ENCODE peak calls at places on chromosomes 11 and 22, in seven cellular contexts. One of them, this sample, is unnamed. For H3K4me1, the result is how much of the 10 kb centered on the place peaks cover.

GRCh38 chr11:44680982-44681597 is 45.7 kb upstream of the TSPAN18 start:
- DNase-seq in upper lobe of left lung: no peak
- DNase-seq in left ventricle myocardium inferior: no peak
- DNase-seq in colonic mucosa: no peak
- DNase-seq in heart left ventricle: no peak
- DNase-seq in lung: no peak
- DNase-seq in fibroblast of lung: no peak
- DNase-seq in this sample: no peak

GRCh38 chr11:96755752-96756151 is 365.9 kb downstream of the JRKL start:
- DNase-seq in upper lobe of left lung: no peak
- DNase-seq in left ventricle myocardium inferior: no peak
- DNase-seq in colonic mucosa: no peak
- DNase-seq in heart left ventricle: no peak
- DNase-seq in lung: no peak
- DNase-seq in fibroblast of lung: no peak
- DNase-seq in this sample: no peak

GRCh38 chr11:57491371-57492061 is 24.0 kb downstream of the SLC43A1 start:
- DNase-seq in upper lobe of left lung: no peak
- DNase-seq in left ventricle myocardium inferior: peak
- DNase-seq in colonic mucosa: peak
- DNase-seq in heart left ventricle: no peak
- DNase-seq in lung: no peak
- DNase-seq in fibroblast of lung: peak
- DNase-seq in this sample: no peak

GRCh38 chr11:36233226-36233625 is 56.0 kb downstream of the COMMD9 start:
- DNase-seq in upper lobe of left lung: no peak
- DNase-seq in left ventricle myocardium inferior: no peak
- DNase-seq in colonic mucosa: no peak
- DNase-seq in heart left ventricle: no peak
- DNase-seq in lung: no peak
- DNase-seq in fibroblast of lung: peak
- DNase-seq in this sample: no peak

GRCh38 chr11:116225236-116225635 is 547.6 kb downstream of the BUD13 start:
- DNase-seq in upper lobe of left lung: no peak
- DNase-seq in left ventricle myocardium inferior: no peak
- DNase-seq in colonic mucosa: no peak
- DNase-seq in heart left ventricle: no peak
- DNase-seq in lung: no peak
- DNase-seq in fibroblast of lung: no peak
- DNase-seq in this sample: no peak

GRCh38 chr11:101949846-101950245 is 33.5 kb upstream of the ANGPTL5 start:
- DNase-seq in upper lobe of left lung: no peak
- DNase-seq in left ventricle myocardium inferior: no peak
- DNase-seq in colonic mucosa: no peak
- DNase-seq in heart left ventricle: no peak
- DNase-seq in lung: no peak
- DNase-seq in fibroblast of lung: no peak
- DNase-seq in this sample: no peak

GRCh38 chr11:85685820-85686459 is at the start of gene CCDC89:
- DNase-seq in upper lobe of left lung: peak
- DNase-seq in left ventricle myocardium inferior: peak
- DNase-seq in colonic mucosa: peak
- DNase-seq in heart left ventricle: peak
- DNase-seq in lung: peak
- DNase-seq in fibroblast of lung: peak
- DNase-seq in this sample: peak

GRCh38 chr11:117657801-117658200 is 139.2 kb downstream of the DSCAML1 start:
- DNase-seq in upper lobe of left lung: no peak
- DNase-seq in left ventricle myocardium inferior: peak
- DNase-seq in colonic mucosa: no peak
- DNase-seq in heart left ventricle: no peak
- DNase-seq in lung: no peak
- DNase-seq in fibroblast of lung: no peak
- DNase-seq in this sample: no peak

GRCh38 chr11:108203075-108203474 is 19.4 kb downstream of the NPAT start:
- DNase-seq in upper lobe of left lung: no peak
- DNase-seq in left ventricle myocardium inferior: no peak
- DNase-seq in colonic mucosa: no peak
- DNase-seq in heart left ventricle: no peak
- DNase-seq in lung: no peak
- DNase-seq in fibroblast of lung: no peak
- DNase-seq in this sample: no peak

DNA sequence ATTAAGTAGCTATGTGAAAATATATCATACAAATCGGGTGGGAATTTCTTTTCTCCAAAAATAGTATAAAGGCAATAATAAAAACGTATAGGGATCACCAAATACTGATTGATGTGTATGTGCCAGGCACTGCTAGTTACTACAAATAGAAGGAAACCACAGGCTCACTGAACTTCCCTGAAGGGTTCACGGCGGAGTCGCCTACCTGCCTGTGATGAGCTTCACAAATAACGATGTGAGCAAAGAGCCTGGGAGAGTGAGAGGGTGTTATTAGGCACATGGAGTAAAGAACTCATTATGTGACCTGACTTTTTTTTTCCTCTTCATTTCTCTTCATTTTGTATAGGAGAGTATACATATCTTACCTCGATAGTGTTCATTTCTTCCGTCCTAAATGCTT is 36.0 kb upstream of the L3MBTL2 start:
- DNase-seq in upper lobe of left lung: no peak
- DNase-seq in left ventricle myocardium inferior: no peak
- DNase-seq in colonic mucosa: no peak
- DNase-seq in heart left ventricle: no peak
- DNase-seq in lung: no peak
- DNase-seq in fibroblast of lung: no peak
- DNase-seq in this sample: no peak
- H3K4me3 ChIP-seq in upper lobe of left lung: no peak
- H3K4me3 ChIP-seq in left ventricle myocardium inferior: no peak
- H3K4me3 ChIP-seq in colonic mucosa: no peak
- H3K4me3 ChIP-seq in heart left ventricle: no peak
- H3K4me3 ChIP-seq in lung: no peak
- H3K4me3 ChIP-seq in fibroblast of lung: no peak
- H3K4me3 ChIP-seq in this sample: no peak

DNA sequence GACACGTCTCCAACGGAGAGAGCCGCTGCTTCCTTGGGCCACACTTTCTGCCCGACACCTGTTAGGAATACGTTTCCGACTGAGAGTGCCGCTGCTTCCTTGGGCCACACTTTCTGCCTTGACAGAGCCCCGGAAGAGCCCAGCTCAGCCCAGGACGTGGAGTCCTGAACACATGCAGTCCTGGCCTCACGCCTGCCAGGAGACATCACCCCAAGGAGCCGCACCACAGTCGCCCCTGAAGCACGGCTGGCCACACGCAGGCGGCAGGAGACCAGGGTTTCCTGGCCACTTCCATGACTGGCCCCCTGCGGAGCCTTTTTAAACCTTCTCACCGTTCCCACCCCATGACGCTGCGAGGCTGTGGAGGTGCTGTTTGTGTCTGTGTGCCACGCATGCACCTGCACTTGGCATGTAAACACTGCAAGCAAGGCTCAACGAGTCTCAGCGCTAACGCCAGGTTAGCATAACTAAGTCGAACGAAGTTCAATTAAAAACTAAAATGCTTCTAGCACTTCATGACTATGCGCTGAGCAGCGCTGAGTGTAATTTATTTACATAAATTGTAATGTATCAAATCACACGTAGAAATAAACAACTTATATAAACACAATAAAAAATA is 8.8 kb downstream of the TOLLIP start:
- DNase-seq in upper lobe of left lung: no peak
- DNase-seq in left ventricle myocardium inferior: no peak
- DNase-seq in colonic mucosa: peak
- DNase-seq in heart left ventricle: no peak
- DNase-seq in lung: peak
- DNase-seq in fibroblast of lung: no peak
- DNase-seq in this sample: no peak
- H3K4me1 ChIP-seq in upper lobe of left lung: half or more
- H3K4me1 ChIP-seq in left ventricle myocardium inferior: half or more
- H3K4me1 ChIP-seq in colonic mucosa: under half
- H3K4me1 ChIP-seq in heart left ventricle: under half
- H3K4me1 ChIP-seq in lung: under half
- H3K4me1 ChIP-seq in fibroblast of lung: under half
- H3K4me1 ChIP-seq in this sample: half or more

GRCh38 chr11:126079640-126080205 is 17.1 kb upstream of the CDON start:
- DNase-seq in upper lobe of left lung: no peak
- DNase-seq in left ventricle myocardium inferior: no peak
- DNase-seq in colonic mucosa: no peak
- DNase-seq in heart left ventricle: no peak
- DNase-seq in lung: no peak
- DNase-seq in fibroblast of lung: no peak
- DNase-seq in this sample: no peak
- TF ChIP-seq CTCF in upper lobe of left lung: no peak
- TF ChIP-seq CTCF in left ventricle myocardium inferior: no peak
- TF ChIP-seq CTCF in colonic mucosa: no peak
- TF ChIP-seq CTCF in heart left ventricle: no peak
- TF ChIP-seq CTCF in lung: no peak
- TF ChIP-seq CTCF in fibroblast of lung: no peak
- TF ChIP-seq CTCF in this sample: no peak

GRCh38 chr11:126857860-126858808 is 142.4 kb downstream of the KIRREL3 start:
- DNase-seq in upper lobe of left lung: no peak
- DNase-seq in left ventricle myocardium inferior: no peak
- DNase-seq in colonic mucosa: no peak
- DNase-seq in heart left ventricle: no peak
- DNase-seq in lung: no peak
- DNase-seq in fibroblast of lung: peak
- DNase-seq in this sample: no peak

GRCh38 chr11:126861796-126862195 is 138.8 kb downstream of the KIRREL3 start:
- DNase-seq in upper lobe of left lung: no peak
- DNase-seq in left ventricle myocardium inferior: no peak
- DNase-seq in colonic mucosa: no peak
- DNase-seq in heart left ventricle: no peak
- DNase-seq in lung: no peak
- DNase-seq in fibroblast of lung: no peak
- DNase-seq in this sample: no peak

GRCh38 chr11:126862664-126863247 is 137.8 kb downstream of the KIRREL3 start:
- DNase-seq in upper lobe of left lung: no peak
- DNase-seq in left ventricle myocardium inferior: no peak
- DNase-seq in colonic mucosa: no peak
- DNase-seq in heart left ventricle: no peak
- DNase-seq in lung: no peak
- DNase-seq in fibroblast of lung: no peak
- DNase-seq in this sample: no peak

GRCh38 chr11:126864934-126865333 is 135.6 kb downstream of the KIRREL3 start:
- DNase-seq in upper lobe of left lung: no peak
- DNase-seq in left ventricle myocardium inferior: no peak
- DNase-seq in colonic mucosa: no peak
- DNase-seq in heart left ventricle: no peak
- DNase-seq in lung: no peak
- DNase-seq in fibroblast of lung: no peak
- DNase-seq in this sample: no peak

DNA sequence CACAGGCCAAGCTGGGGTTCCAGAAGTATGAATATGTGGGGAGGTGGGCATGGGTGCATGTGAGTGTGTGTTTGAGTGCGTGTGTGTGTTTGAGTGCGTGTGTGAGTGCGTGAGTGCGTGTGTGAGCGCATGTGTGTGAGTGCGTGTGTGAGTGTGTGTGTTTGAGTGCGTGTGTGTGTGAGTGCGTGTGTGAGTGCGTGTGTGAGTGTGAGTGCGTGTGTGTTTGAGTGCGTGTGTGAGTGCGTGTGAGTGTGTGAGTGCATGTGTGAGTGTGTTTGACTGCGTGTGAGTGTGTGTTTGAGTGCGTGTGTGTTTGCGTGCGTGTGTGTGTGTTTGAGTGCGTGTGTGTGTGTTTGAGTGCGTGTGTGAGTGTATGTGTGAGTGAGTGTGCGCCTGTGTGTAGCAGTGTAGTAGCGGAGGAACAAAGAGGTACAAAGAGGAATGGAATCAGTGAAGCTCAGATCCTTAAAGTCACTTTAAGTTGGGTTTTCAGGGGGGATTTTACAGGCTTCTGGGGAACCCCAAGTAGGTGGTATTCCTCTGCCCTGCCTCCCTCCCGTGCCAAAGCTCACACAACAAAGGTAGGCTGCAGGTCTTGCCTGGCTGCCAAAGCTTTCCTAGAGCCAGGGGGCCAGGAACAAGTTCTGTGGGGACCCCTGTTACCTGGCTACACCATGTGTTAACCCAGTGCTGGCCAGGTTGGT is 137.1 kb downstream of the KIRREL3 start:
- DNase-seq in upper lobe of left lung: no peak
- DNase-seq in left ventricle myocardium inferior: no peak
- DNase-seq in colonic mucosa: no peak
- DNase-seq in heart left ventricle: no peak
- DNase-seq in lung: no peak
- DNase-seq in fibroblast of lung: no peak
- DNase-seq in this sample: no peak
- H3K4me3 ChIP-seq in upper lobe of left lung: no peak
- H3K4me3 ChIP-seq in left ventricle myocardium inferior: no peak
- H3K4me3 ChIP-seq in colonic mucosa: no peak
- H3K4me3 ChIP-seq in heart left ventricle: no peak
- H3K4me3 ChIP-seq in lung: no peak
- H3K4me3 ChIP-seq in fibroblast of lung: no peak
- H3K4me3 ChIP-seq in this sample: no peak

GRCh38 chr11:26084313-26084712 is 247.6 kb upstream of the ANO3 start:
- DNase-seq in upper lobe of left lung: no peak
- DNase-seq in left ventricle myocardium inferior: no peak
- DNase-seq in colonic mucosa: no peak
- DNase-seq in heart left ventricle: no peak
- DNase-seq in lung: no peak
- DNase-seq in fibroblast of lung: peak
- DNase-seq in this sample: no peak
- H3K4me1 ChIP-seq in upper lobe of left lung: under half
- H3K4me1 ChIP-seq in left ventricle myocardium inferior: under half
- H3K4me1 ChIP-seq in colonic mucosa: under half
- H3K4me1 ChIP-seq in heart left ventricle: under half
- H3K4me1 ChIP-seq in lung: under half
- H3K4me1 ChIP-seq in fibroblast of lung: under half
- H3K4me1 ChIP-seq in this sample: under half

GRCh38 chr11:9061807-9062206 is 29.6 kb downstream of the SCUBE2 start:
- DNase-seq in upper lobe of left lung: no peak
- DNase-seq in left ventricle myocardium inferior: no peak
- DNase-seq in colonic mucosa: no peak
- DNase-seq in heart left ventricle: no peak
- DNase-seq in lung: no peak
- DNase-seq in fibroblast of lung: no peak
- DNase-seq in this sample: no peak

GRCh38 chr11:9056467-9056866 is 34.9 kb downstream of the SCUBE2 start:
- DNase-seq in upper lobe of left lung: no peak
- DNase-seq in left ventricle myocardium inferior: no peak
- DNase-seq in colonic mucosa: no peak
- DNase-seq in heart left ventricle: no peak
- DNase-seq in lung: no peak
- DNase-seq in fibroblast of lung: no peak
- DNase-seq in this sample: no peak

GRCh38 chr11:9057888-9058287 is 33.5 kb downstream of the SCUBE2 start:
- DNase-seq in upper lobe of left lung: no peak
- DNase-seq in left ventricle myocardium inferior: no peak
- DNase-seq in colonic mucosa: no peak
- DNase-seq in heart left ventricle: no peak
- DNase-seq in lung: no peak
- DNase-seq in fibroblast of lung: no peak
- DNase-seq in this sample: no peak

GRCh38 chr11:9057032-9057431 is 34.4 kb downstream of the SCUBE2 start:
- DNase-seq in upper lobe of left lung: no peak
- DNase-seq in left ventricle myocardium inferior: no peak
- DNase-seq in colonic mucosa: no peak
- DNase-seq in heart left ventricle: no peak
- DNase-seq in lung: no peak
- DNase-seq in fibroblast of lung: peak
- DNase-seq in this sample: no peak

DNA sequence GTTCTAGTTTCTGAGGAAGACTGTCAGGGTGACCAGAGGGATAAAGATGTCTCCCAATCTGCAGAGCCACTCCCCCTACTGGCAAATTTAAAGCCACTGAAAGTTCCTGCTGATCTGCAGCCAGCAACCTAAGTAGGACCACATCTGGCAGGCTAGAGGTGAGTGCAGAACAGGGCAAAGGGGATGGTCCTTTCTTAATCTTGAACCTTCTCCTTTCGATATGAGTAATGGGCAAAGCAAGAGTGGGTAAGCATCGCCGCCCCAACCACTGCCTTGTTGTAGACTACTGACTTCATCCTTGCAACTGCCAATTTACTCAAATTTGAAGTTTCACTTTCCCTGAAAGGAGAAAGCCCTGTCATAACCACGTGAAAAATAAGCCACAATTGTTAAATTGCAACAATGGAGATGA is 30.7 kb downstream of the SCUBE2 start:
- DNase-seq in upper lobe of left lung: peak
- DNase-seq in left ventricle myocardium inferior: no peak
- DNase-seq in colonic mucosa: no peak
- DNase-seq in heart left ventricle: no peak
- DNase-seq in lung: no peak
- DNase-seq in fibroblast of lung: no peak
- DNase-seq in this sample: no peak
- TF ChIP-seq CTCF in upper lobe of left lung: no peak
- TF ChIP-seq CTCF in left ventricle myocardium inferior: no peak
- TF ChIP-seq CTCF in colonic mucosa: peak
- TF ChIP-seq CTCF in heart left ventricle: no peak
- TF ChIP-seq CTCF in lung: no peak
- TF ChIP-seq CTCF in fibroblast of lung: no peak
- TF ChIP-seq CTCF in this sample: no peak